ENCODE peak calls at places on chromosome 15, in five cellular contexts. One of them, this sample, is unnamed.

GRCh38 chr15:77104155-77104554 is 33.2 kb upstream of the TSPAN3 start:
- DNase-seq in adrenal gland: peak
- DNase-seq in H54: no peak
- DNase-seq in gastrocnemius medialis: no peak
- DNase-seq in uterus: no peak
- DNase-seq in this sample: no peak

GRCh38 chr15:78004919-78005634 is 72.4 kb downstream of the TBC1D2B start:
- DNase-seq in adrenal gland: peak
- DNase-seq in H54: peak
- DNase-seq in gastrocnemius medialis: peak
- DNase-seq in uterus: peak
- DNase-seq in this sample: no peak

GRCh38 chr15:96392380-96393208 is 62.1 kb downstream of the NR2F2 start:
- DNase-seq in adrenal gland: no peak
- DNase-seq in H54: no peak
- DNase-seq in gastrocnemius medialis: no peak
- DNase-seq in uterus: no peak
- DNase-seq in this sample: no peak

GRCh38 chr15:79922512-79923067 is 25.8 kb upstream of the MTHFS start:
- DNase-seq in adrenal gland: no peak
- DNase-seq in H54: no peak
- DNase-seq in gastrocnemius medialis: no peak
- DNase-seq in uterus: no peak
- DNase-seq in this sample: no peak

GRCh38 chr15:52344592-52344991 is 49.0 kb upstream of the MYO5C start:
- DNase-seq in adrenal gland: no peak
- DNase-seq in H54: no peak
- DNase-seq in gastrocnemius medialis: no peak
- DNase-seq in uterus: no peak
- DNase-seq in this sample: no peak

GRCh38 chr15:74275957-74276356 is 39.8 kb downstream of the CCDC33 start:
- DNase-seq in adrenal gland: no peak
- DNase-seq in H54: no peak
- DNase-seq in gastrocnemius medialis: no peak
- DNase-seq in uterus: no peak
- DNase-seq in this sample: no peak

GRCh38 chr15:69607101-69607500 is 154.5 kb downstream of the RPLP1 start:
- DNase-seq in adrenal gland: no peak
- DNase-seq in H54: no peak
- DNase-seq in gastrocnemius medialis: no peak
- DNase-seq in uterus: no peak
- DNase-seq in this sample: no peak

GRCh38 chr15:66774001-66774814 is 72.2 kb downstream of the SMAD6 start:
- DNase-seq in adrenal gland: peak
- DNase-seq in H54: peak
- DNase-seq in gastrocnemius medialis: peak
- DNase-seq in uterus: peak
- DNase-seq in this sample: peak

GRCh38 chr15:57237282-57237642 is 139.0 kb upstream of the CGNL1 start:
- DNase-seq in adrenal gland: no peak
- DNase-seq in H54: no peak
- DNase-seq in gastrocnemius medialis: no peak
- DNase-seq in uterus: no peak
- DNase-seq in this sample: no peak

GRCh38 chr15:35107122-35107521 is 22.0 kb upstream of the NANOGP8 start:
- DNase-seq in adrenal gland: no peak
- DNase-seq in H54: no peak
- DNase-seq in gastrocnemius medialis: no peak
- DNase-seq in uterus: no peak
- DNase-seq in this sample: no peak

GRCh38 chr15:82051664-82052063 is 5.8 kb upstream of the MEX3B start:
- DNase-seq in adrenal gland: peak
- DNase-seq in H54: no peak
- DNase-seq in gastrocnemius medialis: no peak
- DNase-seq in uterus: no peak
- DNase-seq in this sample: no peak

GRCh38 chr15:76711351-76711827 is 193.8 kb downstream of the SCAPER start:
- DNase-seq in adrenal gland: no peak
- DNase-seq in H54: no peak
- DNase-seq in gastrocnemius medialis: no peak
- DNase-seq in uterus: no peak
- DNase-seq in this sample: no peak

GRCh38 chr15:78004222-78004727 is 73.2 kb downstream of the TBC1D2B start:
- DNase-seq in adrenal gland: no peak
- DNase-seq in H54: no peak
- DNase-seq in gastrocnemius medialis: no peak
- DNase-seq in uterus: no peak
- DNase-seq in this sample: no peak

GRCh38 chr15:79918278-79918677 is 21.5 kb upstream of the MTHFS start:
- DNase-seq in adrenal gland: no peak
- DNase-seq in H54: no peak
- DNase-seq in gastrocnemius medialis: no peak
- DNase-seq in uterus: no peak
- DNase-seq in this sample: no peak

GRCh38 chr15:25093455-25094029 is 138.8 kb downstream of the SNRPN start:
- DNase-seq in adrenal gland: no peak
- DNase-seq in H54: no peak
- DNase-seq in gastrocnemius medialis: no peak
- DNase-seq in uterus: no peak
- DNase-seq in this sample: no peak

GRCh38 chr15:93378547-93378946 is 289.5 kb upstream of the RGMA start:
- DNase-seq in adrenal gland: no peak
- DNase-seq in H54: no peak
- DNase-seq in gastrocnemius medialis: no peak
- DNase-seq in uterus: peak
- DNase-seq in this sample: no peak

GRCh38 chr15:77566092-77566491 is 66.6 kb downstream of the LINGO1 start:
- DNase-seq in adrenal gland: no peak
- DNase-seq in H54: no peak
- DNase-seq in gastrocnemius medialis: no peak
- DNase-seq in uterus: no peak
- DNase-seq in this sample: no peak

GRCh38 chr15:68991723-68992122 is 22.8 kb upstream of the NOX5 start:
- DNase-seq in adrenal gland: peak
- DNase-seq in H54: no peak
- DNase-seq in gastrocnemius medialis: no peak
- DNase-seq in uterus: no peak
- DNase-seq in this sample: peak

GRCh38 chr15:29319823-29320222 is 50.2 kb upstream of the NSMCE3 start:
- DNase-seq in adrenal gland: no peak
- DNase-seq in H54: no peak
- DNase-seq in gastrocnemius medialis: no peak
- DNase-seq in uterus: no peak
- DNase-seq in this sample: no peak

GRCh38 chr15:63372018-63372705 is 9.5 kb downstream of the CA12 start:
- DNase-seq in adrenal gland: no peak
- DNase-seq in H54: peak
- DNase-seq in gastrocnemius medialis: peak
- DNase-seq in uterus: peak
- DNase-seq in this sample: peak

DNA sequence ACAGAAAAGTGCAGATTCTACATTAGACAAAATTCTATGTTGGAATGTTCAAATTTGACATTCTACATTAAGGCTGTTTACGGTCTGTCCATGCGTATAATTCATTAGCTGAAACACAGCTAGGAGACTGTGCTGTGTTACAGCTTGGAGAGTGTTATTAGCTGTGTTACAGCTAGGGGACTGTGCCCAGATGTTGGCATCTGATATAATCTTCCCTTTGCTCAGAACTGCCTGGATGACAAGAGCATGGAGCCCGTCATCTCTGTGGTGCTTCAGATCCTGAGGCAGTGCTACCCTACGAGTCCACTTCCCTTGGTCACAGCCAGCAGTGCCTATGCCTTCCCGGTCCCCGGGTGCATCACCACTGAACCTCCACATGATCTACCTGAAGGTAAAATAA is 177.0 kb downstream of the AGBL1 start:
- DNase-seq in adrenal gland: no peak
- DNase-seq in H54: no peak
- DNase-seq in gastrocnemius medialis: no peak
- DNase-seq in uterus: no peak
- DNase-seq in this sample: no peak
- TF ChIP-seq POLR2A in adrenal gland: no peak
- TF ChIP-seq POLR2A in H54: no peak
- TF ChIP-seq POLR2A in gastrocnemius medialis: no peak
- TF ChIP-seq POLR2A in uterus: no peak
- TF ChIP-seq POLR2A in this sample: no peak

GRCh38 chr15:98547255-98547654 is 101.1 kb upstream of the IGF1R start:
- DNase-seq in adrenal gland: no peak
- DNase-seq in H54: no peak
- DNase-seq in gastrocnemius medialis: no peak
- DNase-seq in uterus: no peak
- DNase-seq in this sample: no peak

GRCh38 chr15:98547741-98548166 is 100.6 kb upstream of the IGF1R start:
- DNase-seq in adrenal gland: no peak
- DNase-seq in H54: no peak
- DNase-seq in gastrocnemius medialis: peak
- DNase-seq in uterus: peak
- DNase-seq in this sample: no peak

GRCh38 chr15:98549741-98550140 is 98.6 kb upstream of the IGF1R start:
- DNase-seq in adrenal gland: no peak
- DNase-seq in H54: no peak
- DNase-seq in gastrocnemius medialis: no peak
- DNase-seq in uterus: no peak
- DNase-seq in this sample: no peak

GRCh38 chr15:98549003-98549402 is 99.3 kb upstream of the IGF1R start:
- DNase-seq in adrenal gland: no peak
- DNase-seq in H54: no peak
- DNase-seq in gastrocnemius medialis: no peak
- DNase-seq in uterus: no peak
- DNase-seq in this sample: no peak

DNA sequence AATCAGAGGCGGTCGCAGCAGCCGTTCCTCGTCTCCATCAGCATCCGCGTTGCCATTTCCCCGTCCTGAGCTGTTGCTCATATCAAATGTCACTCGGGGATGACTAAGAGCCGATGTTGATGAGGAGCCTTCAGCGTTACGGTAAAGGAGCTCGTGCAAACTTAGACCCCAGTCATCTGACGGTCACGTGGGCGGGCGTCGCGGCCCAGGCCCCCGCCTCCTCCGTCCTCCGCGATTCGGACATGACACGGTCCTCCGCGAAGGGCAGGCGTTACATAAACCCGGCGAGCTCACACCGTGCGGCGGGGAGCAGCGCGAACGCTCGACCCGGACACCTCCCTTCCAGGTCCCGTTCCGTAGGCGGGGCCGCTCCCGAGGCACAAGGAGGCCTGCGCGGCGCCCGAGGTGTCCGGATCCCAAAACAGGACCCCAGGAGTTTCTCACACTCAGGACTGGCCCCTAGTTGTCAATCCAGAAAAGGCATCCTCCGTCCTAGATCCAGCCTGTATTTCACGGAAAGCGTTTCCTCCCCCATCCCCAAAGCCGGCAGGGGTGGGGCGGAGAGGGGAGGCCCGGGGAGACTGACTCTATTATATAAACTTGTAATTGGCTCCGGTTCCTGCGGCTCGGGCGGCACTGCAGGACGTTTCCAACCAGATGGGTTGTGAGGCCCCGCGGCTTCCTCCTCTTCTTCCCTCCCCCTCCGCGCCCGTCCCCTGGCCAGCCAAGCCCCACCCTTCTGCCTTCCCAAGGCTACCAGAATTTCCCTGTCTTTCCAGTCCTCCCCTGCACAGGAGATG is 100.0 kb upstream of the IGF1R start:
- DNase-seq in adrenal gland: peak
- DNase-seq in H54: peak
- DNase-seq in gastrocnemius medialis: peak
- DNase-seq in uterus: peak
- DNase-seq in this sample: peak
- TF ChIP-seq POLR2A in adrenal gland: no peak
- TF ChIP-seq POLR2A in H54: peak
- TF ChIP-seq POLR2A in gastrocnemius medialis: peak
- TF ChIP-seq POLR2A in uterus: no peak
- TF ChIP-seq POLR2A in this sample: no peak

DNA sequence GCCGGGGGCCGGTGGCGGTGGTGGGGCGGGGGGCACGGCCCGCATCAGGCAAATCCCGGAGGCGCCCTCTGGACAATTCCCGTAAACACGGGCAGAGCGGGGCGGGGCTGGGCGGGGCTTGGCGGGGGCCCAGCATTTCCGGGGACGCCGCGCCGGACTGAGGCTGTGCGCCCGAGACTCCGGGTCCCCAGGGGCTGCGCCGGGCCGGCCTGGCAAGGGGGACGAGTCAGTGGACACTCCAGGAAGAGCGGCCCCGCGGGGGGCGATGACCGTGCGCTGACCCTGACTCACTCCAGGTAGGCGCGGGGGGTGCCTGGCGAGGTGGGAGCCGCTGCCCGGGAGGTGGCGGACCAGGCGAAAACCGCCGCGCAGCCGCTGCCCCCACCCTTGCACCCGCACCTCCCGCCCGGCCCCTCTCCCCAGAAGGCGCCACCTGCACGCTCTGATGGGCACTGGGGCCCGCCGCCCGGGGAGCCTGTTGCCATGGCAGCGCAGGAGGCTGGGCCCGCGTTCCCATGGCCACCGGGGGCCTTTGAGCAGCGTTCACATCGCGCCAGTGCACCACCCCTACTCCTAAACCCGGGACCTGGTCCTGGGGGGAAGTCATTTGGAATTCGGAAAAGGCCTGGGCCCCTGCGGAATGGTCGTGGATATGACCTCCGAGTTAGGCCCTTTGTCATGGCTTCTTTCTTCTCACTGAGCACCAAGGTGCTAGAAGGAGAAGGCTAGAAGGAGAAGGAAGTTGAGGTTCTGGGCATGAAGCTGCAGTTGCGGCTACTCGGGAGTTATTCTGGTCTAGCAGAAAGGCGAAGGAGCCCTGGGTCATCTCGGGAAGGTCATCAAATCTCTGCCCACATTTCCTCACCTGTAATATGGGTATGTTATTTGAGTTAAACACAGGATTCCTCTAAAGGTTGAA is 16.1 kb upstream of the SEMA4B start:
- DNase-seq in adrenal gland: peak
- DNase-seq in H54: peak
- DNase-seq in gastrocnemius medialis: peak
- DNase-seq in uterus: peak
- DNase-seq in this sample: peak
- TF ChIP-seq POLR2A in adrenal gland: peak
- TF ChIP-seq POLR2A in H54: peak
- TF ChIP-seq POLR2A in gastrocnemius medialis: no peak
- TF ChIP-seq POLR2A in uterus: no peak
- TF ChIP-seq POLR2A in this sample: no peak

GRCh38 chr15:90184119-90184785 is 16.9 kb upstream of the SEMA4B start:
- DNase-seq in adrenal gland: peak
- DNase-seq in H54: peak
- DNase-seq in gastrocnemius medialis: peak
- DNase-seq in uterus: peak
- DNase-seq in this sample: peak
- TF ChIP-seq POLR2A in adrenal gland: peak
- TF ChIP-seq POLR2A in H54: peak
- TF ChIP-seq POLR2A in gastrocnemius medialis: peak
- TF ChIP-seq POLR2A in uterus: no peak
- TF ChIP-seq POLR2A in this sample: peak

This sample was measured in erythroblast.